ENCODE peak calls at places on chromosomes 7 and 10, in seven cellular contexts. D is fibroblast of pulmonary artery, I is GM12865, K is AG04449, X is AG10803, Y is astrocyte of the spinal cord, U is HCT116. H is an unnamed sample.
A peak's percentile ranks its signal among the peaks of the same experiment; 100 is the strongest.

GRCh38 chr10:29807407-29807806 is 172.6 kb upstream of the SVIL start:
- DNase-seq in D (peak; percentile 71), I (no peak), K (no peak), Y (peak; percentile 67), X (peak; percentile 74), U (no peak), H (no peak)

GRCh38 chr7:98178321-98178720 is 32.9 kb upstream of the BHLHA15 start:
- DNase-seq in X (no peak), K (no peak), I (no peak), Y (no peak), U (no peak), D (peak; percentile 29), H (no peak)

GRCh38 chr10:81876253-81876731 is 1.3 kb downstream of the NRG3 start:
- DNase-seq in D (peak; percentile 6), I (no peak), U (no peak), X (no peak), Y (no peak), K (no peak), H (no peak)

GRCh38 chr7:112550468-112551060 is 69.8 kb downstream of the LSMEM1 start:
- DNase-seq in Y (peak; percentile 72), I (peak; percentile 77), U (peak; percentile 56), D (peak; percentile 84), X (peak; percentile 70), K (peak; percentile 17), H (peak; percentile 41)

GRCh38 chr10:118342638-118343020 is 505 bp upstream of the FAM204A start:
- DNase-seq in U (no peak), K (no peak), Y (no peak), I (no peak), X (no peak), D (no peak), H (no peak)

GRCh38 chr10:98516352-98516751 is 69.6 kb upstream of the HPS1 start:
- DNase-seq in Y (no peak), K (no peak), D (no peak), I (no peak), X (peak; percentile 16), U (no peak), H (no peak)

GRCh38 chr7:24668922-24669635 is 88.2 kb downstream of the GSDME start:
- DNase-seq in Y (no peak), K (no peak), X (no peak), I (no peak), D (peak; percentile 16), U (no peak), H (no peak)

GRCh38 chr7:37409456-37409855 is 39.2 kb downstream of the ELMO1 start:
- DNase-seq in U (no peak), X (no peak), I (no peak), D (no peak), K (no peak), Y (no peak), H (no peak)

GRCh38 chr7:51253157-51253556 is 63.5 kb downstream of the COBL start:
- DNase-seq in U (no peak), K (no peak), I (no peak), Y (no peak), D (no peak), X (no peak), H (no peak)

GRCh38 chr7:148050492-148051158 is 539.9 kb upstream of the C7orf33 start:
- DNase-seq in Y (no peak), X (no peak), D (no peak), I (no peak), K (no peak), U (no peak), H (no peak)

GRCh38 chr7:149772236-149772820 is 1.1 kb downstream of the ZNF467 start:
- DNase-seq in Y (no peak), X (no peak), K (no peak), U (no peak), I (peak; percentile 17), D (no peak), H (no peak)

GRCh38 chr10:3784510-3785250 is at the start of gene KLF6:
- DNase-seq in X (peak; percentile 46), U (no peak), I (peak; percentile 60), D (peak; percentile 57), K (no peak), Y (no peak), H (no peak)

GRCh38 chr10:24385776-24386175 is 176.8 kb downstream of the KIAA1217 start:
- DNase-seq in Y (peak; percentile 96), I (no peak), X (peak; percentile 31), U (no peak), K (peak; percentile 72), D (peak; percentile 79), H (no peak)

GRCh38 chr10:95422196-95422595 is 131.4 kb upstream of the PDLIM1 start:
- DNase-seq in U (no peak), Y (no peak), I (no peak), X (no peak), D (no peak), K (no peak), H (no peak)

GRCh38 chr7:83794834-83795233 is 145.9 kb upstream of the SEMA3E start:
- DNase-seq in Y (no peak), I (no peak), D (no peak), K (no peak), X (no peak), U (no peak), H (no peak)

GRCh38 chr10:14953452-14954000 is 370 bp downstream of the DCLRE1C start:
- DNase-seq in D (peak; percentile 62), Y (peak; percentile 70), K (no peak), U (peak; percentile 22), I (peak; percentile 86), X (peak; percentile 68), H (no peak)

GRCh38 chr7:50793115-50793946 is 10.6 kb upstream of the GRB10 start:
- DNase-seq in I (no peak), U (no peak), D (peak; percentile 64), Y (peak; percentile 73), X (peak; percentile 56), K (no peak), H (no peak)

GRCh38 chr10:6877351-6878066 is 297.4 kb upstream of the PRKCQ start:
- DNase-seq in U (no peak), K (no peak), D (no peak), Y (peak; percentile 8), I (no peak), X (no peak), H (no peak)

GRCh38 chr10:114110174-114110972 is 63.6 kb downstream of the CCDC186 start:
- DNase-seq in I (no peak), U (no peak), K (no peak), Y (no peak), D (no peak), X (no peak), H (no peak)

GRCh38 chr7:138512885-138513284 is 52.8 kb downstream of the TRIM24 start:
- DNase-seq in X (no peak), U (no peak), Y (no peak), D (no peak), I (no peak), K (no peak), H (no peak)

GRCh38 chr10:132011027-132011426 is 29.3 kb upstream of the BNIP3 start:
- DNase-seq in K (no peak), I (no peak), X (no peak), Y (no peak), D (no peak), U (no peak), H (no peak)

GRCh38 chr10:531541-531940 is 157.9 kb downstream of the DIP2C start:
- DNase-seq in U (no peak), D (no peak), Y (no peak), X (no peak), K (no peak), I (no peak), H (no peak)

GRCh38 chr10:529831-530230 is 159.6 kb downstream of the DIP2C start:
- DNase-seq in U (no peak), D (no peak), K (no peak), Y (no peak), I (no peak), X (no peak), H (no peak)

GRCh38 chr10:528173-529165 is 161.0 kb downstream of the DIP2C start:
- DNase-seq in X (no peak), I (no peak), U (no peak), Y (no peak), D (no peak), K (no peak), H (no peak)

GRCh38 chr10:533186-533585 is 156.3 kb downstream of the DIP2C start:
- DNase-seq in I (no peak), Y (no peak), U (no peak), K (no peak), X (no peak), D (no peak), H (no peak)

GRCh38 chr10:530717-531116 is 158.8 kb downstream of the DIP2C start:
- DNase-seq in X (no peak), K (no peak), U (no peak), D (no peak), Y (no peak), I (no peak), H (no peak)
- TF ChIP-seq CTCF in X (no peak), K (no peak), U (no peak), D (no peak), Y (no peak), I (no peak), H (no peak)

GRCh38 chr7:157386979-157387800 is 50.4 kb downstream of the DNAJB6 start:
- DNase-seq in I (peak; percentile 94), K (no peak), Y (peak; percentile 75), X (peak; percentile 74), D (peak; percentile 94), U (peak; percentile 69), H (peak; percentile 76)
- TF ChIP-seq CTCF in I (peak; percentile 92), K (peak; percentile 82), Y (peak; percentile 82), X (peak; percentile 85), D (peak; percentile 86), U (peak; percentile 87), H (peak; percentile 86)

DNA sequence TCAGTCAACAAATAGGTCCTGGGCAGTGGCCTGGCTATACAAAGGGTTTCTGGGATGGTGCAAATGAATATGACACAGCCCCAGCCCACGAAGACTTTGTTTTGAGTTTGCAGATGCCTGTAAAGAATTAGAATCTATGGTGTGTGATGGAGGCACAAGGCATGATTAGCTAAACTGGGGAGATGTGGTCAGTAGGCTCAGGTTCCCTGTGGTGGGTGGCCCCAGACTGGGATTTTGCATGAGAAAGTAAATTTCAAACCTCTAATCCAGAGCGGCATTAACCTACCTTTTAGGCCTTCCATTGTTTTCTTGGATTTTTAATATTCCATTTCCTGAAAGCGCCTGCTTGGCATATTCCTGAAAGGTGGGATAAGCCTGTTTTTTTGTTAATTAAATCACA is 6.4 kb upstream of the CPA5 start:
- DNase-seq in U (no peak), I (no peak), Y (no peak), X (no peak), K (no peak), D (no peak), H (no peak)
- TF ChIP-seq CTCF in U (no peak), I (no peak), Y (no peak), X (no peak), K (no peak), D (no peak), H (no peak)

GRCh38 chr10:73655990-73656298 is at the start of gene SYNPO2L:
- DNase-seq in D (no peak), K (no peak), X (no peak), I (no peak), Y (no peak), U (no peak), H (no peak)

GRCh38 chr10:73653195-73653594 is 2.6 kb downstream of the SYNPO2L start:
- DNase-seq in I (no peak), Y (no peak), D (no peak), K (no peak), X (no peak), U (no peak), H (no peak)

GRCh38 chr10:73650537-73651331 is 5.1 kb downstream of the SYNPO2L start:
- DNase-seq in X (peak; percentile 77), Y (peak; percentile 69), U (no peak), D (peak; percentile 43), I (peak; percentile 79), K (peak; percentile 67), H (no peak)

GRCh38 chr10:73655257-73655989 is 406 bp downstream of the SYNPO2L start:
- DNase-seq in Y (no peak), X (no peak), K (no peak), I (peak; percentile 45), D (no peak), U (no peak), H (no peak)

GRCh38 chr10:73653701-73654100 is 2.1 kb downstream of the SYNPO2L start:
- DNase-seq in K (no peak), I (peak; percentile 63), Y (peak; percentile 26), U (no peak), X (peak; percentile 24), D (peak; percentile 50), H (no peak)
- TF ChIP-seq CTCF in K (peak; percentile 24), I (peak; percentile 23), Y (peak; percentile 25), U (peak; percentile 18), X (peak; percentile 13), D (peak; percentile 25), H (peak; percentile 29)

H was measured in GM12864.